ENCODE peak calls at places on chromosomes 12 and 14, in eight cellular contexts. I, A, D, E, H, Y, S and Q are unnamed samples.

GRCh38 chr14:69672372-69672771 is 61.0 kb downstream of the SUSD6 start:
- DNase-seq in I (no peak), Y (no peak), D (no peak), A (no peak), S (no peak), H (no peak), E (no peak), Q (no peak)

GRCh38 chr12:8554451-8555195 is 13.9 kb upstream of the CLEC4E start:
- DNase-seq in Y (peak; percentile 46), E (peak; percentile 55), I (no peak), H (no peak), S (no peak), A (no peak), D (peak; percentile 11), Q (no peak)

GRCh38 chr12:114933428-114934160 is 249.6 kb upstream of the TBX3 start:
- DNase-seq in S (no peak), I (no peak), D (no peak), Y (peak; percentile 97), A (no peak), E (no peak), H (no peak), Q (no peak)

GRCh38 chr12:46982629-46983392 is 96.6 kb upstream of the PCED1B start:
- DNase-seq in D (no peak), H (no peak), I (no peak), A (no peak), S (no peak), E (no peak), Y (no peak), Q (no peak)

GRCh38 chr14:102280376-102280962 is 24.5 kb downstream of the MOK start:
- DNase-seq in E (no peak), H (no peak), Y (peak; percentile 93), S (no peak), D (peak; percentile 80), I (no peak), A (no peak), Q (no peak)

GRCh38 chr12:106736051-106736957 is 38.2 kb upstream of the RIC8B start:
- DNase-seq in Y (peak; percentile 49), E (peak; percentile 30), I (no peak), S (no peak), H (no peak), D (peak; percentile 29), A (no peak), Q (no peak)

GRCh38 chr14:35235840-35236239 is 56.3 kb upstream of the PSMA6 start:
- DNase-seq in Y (no peak), D (no peak), H (no peak), A (no peak), S (no peak), I (no peak), E (no peak), Q (no peak)

GRCh38 chr14:90091393-90091792 is 29.6 kb downstream of the KCNK13 start:
- DNase-seq in Y (peak; percentile 44), A (no peak), D (no peak), H (no peak), E (no peak), S (no peak), I (no peak), Q (no peak)

GRCh38 chr14:93619176-93619793 is 169.0 kb downstream of the PRIMA1 start:
- DNase-seq in A (no peak), D (peak; percentile 67), I (no peak), E (peak; percentile 78), S (peak; percentile 34), Y (peak; percentile 2), H (no peak), Q (peak; percentile 52)

GRCh38 chr12:89947437-89948265 is 239.0 kb upstream of the ATP2B1 start:
- DNase-seq in I (no peak), D (no peak), A (no peak), Y (peak; percentile 91), S (no peak), E (peak; percentile 13), H (no peak), Q (no peak)

GRCh38 chr14:99908653-99909250 is 115.5 kb downstream of the EML1 start:
- DNase-seq in S (no peak), I (no peak), H (no peak), A (no peak), Y (no peak), D (no peak), E (no peak), Q (no peak)

GRCh38 chr14:53964249-53964648 is 7.6 kb upstream of the BMP4 start:
- DNase-seq in A (no peak), E (peak; percentile 43), H (no peak), S (no peak), I (no peak), D (no peak), Y (peak; percentile 25), Q (no peak)

GRCh38 chr14:20614038-20614840 is 23.1 kb upstream of the RNASE12 start:
- DNase-seq in E (no peak), A (no peak), H (no peak), I (no peak), Y (no peak), D (no peak), S (no peak), Q (no peak)

GRCh38 chr12:132251310-132251709 is 78.1 kb downstream of the GALNT9 start:
- DNase-seq in S (no peak), I (no peak), Y (no peak), H (no peak), A (no peak), E (no peak), D (no peak), Q (no peak)

GRCh38 chr12:5333096-5333495 is 98.8 kb upstream of the NTF3 start:
- DNase-seq in S (no peak), D (no peak), H (no peak), A (no peak), E (no peak), Y (no peak), I (no peak), Q (no peak)

GRCh38 chr14:103657466-103657865 is 28.5 kb downstream of the KLC1 start:
- DNase-seq in H (no peak), I (no peak), S (no peak), Y (no peak), D (peak; percentile 30), E (no peak), A (no peak), Q (no peak)

GRCh38 chr12:89775336-89776005 is 66.8 kb upstream of the ATP2B1 start:
- DNase-seq in Y (no peak), D (no peak), E (no peak), I (no peak), H (no peak), S (no peak), A (no peak), Q (no peak)

GRCh38 chr12:105948331-105948730 is 190.4 kb downstream of the NUAK1 start:
- DNase-seq in E (no peak), A (no peak), I (no peak), Y (no peak), S (no peak), H (no peak), D (no peak), Q (no peak)

GRCh38 chr12:84329933-84330332 is 582.7 kb downstream of the SLC6A15 start:
- DNase-seq in E (no peak), H (no peak), Y (no peak), I (no peak), D (no peak), S (no peak), A (no peak), Q (no peak)

GRCh38 chr14:94355191-94355794 is 32.2 kb upstream of the SERPINA6 start:
- DNase-seq in H (no peak), E (peak; percentile 78), A (no peak), D (no peak), I (peak; percentile 80), Y (no peak), S (peak; percentile 20), Q (peak; percentile 34)

GRCh38 chr12:24921251-24922038 is 27.5 kb downstream of the BCAT1 start:
- DNase-seq in H (no peak), A (no peak), Y (no peak), S (no peak), D (no peak), I (no peak), E (no peak), Q (no peak)

GRCh38 chr12:51059086-51059485 is 11.0 kb downstream of the LETMD1 start:
- DNase-seq in H (no peak), S (no peak), A (no peak), Y (no peak), D (no peak), E (no peak), I (no peak), Q (no peak)

GRCh38 chr14:92665699-92666110 is 82.7 kb downstream of the LGMN start:
- DNase-seq in Y (no peak), I (no peak), E (no peak), A (no peak), S (no peak), D (peak; percentile 88), H (no peak), Q (no peak)

GRCh38 chr14:56394826-56395543 is 184.6 kb upstream of the TMEM260 start:
- DNase-seq in I (no peak), Y (no peak), D (no peak), A (no peak), H (no peak), E (peak; percentile 16), S (no peak), Q (peak; percentile 30)

GRCh38 chr12:25690996-25691864 is 138.1 kb upstream of the LMNTD1 start:
- DNase-seq in D (no peak), S (no peak), Y (no peak), I (no peak), A (no peak), H (no peak), E (peak; percentile 2), Q (no peak)